ENCODE peak calls at places on chromosome 19, in seven cellular contexts. W is keratinocyte, Q is OCI-LY7, V is pancreas, I is tibial artery, M is DND-41, P is brain microvascular endothelial cell. X is an unnamed sample.

GRCh38 chr19:38977445-38978314 is 2.1 kb upstream of the FBXO17 start:
- DNase-seq in Q (no peak), M (no peak), I (no peak), V (no peak), W (no peak), P (no peak), X (no peak)

GRCh38 chr19:50998061-50998460 is 3.3 kb downstream of the KLK8 start:
- DNase-seq in W (no peak), M (no peak), Q (no peak), V (no peak), P (no peak), I (no peak), X (no peak)

GRCh38 chr19:12656899-12657571 is 9.5 kb downstream of the MAN2B1 start:
- DNase-seq in P (no peak), I (no peak), W (no peak), V (peak; percentile 58), Q (peak; percentile 36), M (peak; percentile 43), X (no peak)

GRCh38 chr19:4679416-4679815 is 9.3 kb upstream of the MYDGF start:
- DNase-seq in P (no peak), I (no peak), V (no peak), M (no peak), Q (no peak), W (no peak), X (no peak)

GRCh38 chr19:10419646-10420443 is 493 bp upstream of the PDE4A start:
- DNase-seq in V (no peak), Q (peak; percentile 97), W (no peak), I (no peak), M (peak; percentile 60), P (peak; percentile 91), X (no peak)

GRCh38 chr19:13784731-13785452 is 10.4 kb upstream of the ZSWIM4 start:
- DNase-seq in Q (peak; percentile 60), P (peak; percentile 40), V (peak; percentile 87), I (peak; percentile 72), W (no peak), M (peak; percentile 76), X (peak; percentile 55)

GRCh38 chr19:47049307-47049700 is 880 bp upstream of the TMEM160 start:
- DNase-seq in P (peak; percentile 11), V (no peak), Q (no peak), M (no peak), W (no peak), I (no peak), X (no peak)

GRCh38 chr19:41995959-41996797 is 2.1 kb upstream of the ATP1A3 start:
- DNase-seq in I (no peak), V (no peak), W (no peak), P (no peak), M (peak; percentile 26), Q (peak; percentile 42), X (no peak)

GRCh38 chr19:4575267-4575793 is 15.8 kb upstream of the SEMA6B start:
- DNase-seq in V (no peak), M (no peak), P (peak; percentile 95), W (peak; percentile 83), Q (no peak), I (peak; percentile 28), X (peak; percentile 92)

GRCh38 chr19:49691243-49692101 is 556 bp downstream of the CPT1C start:
- DNase-seq in W (no peak), V (peak; percentile 56), Q (no peak), M (no peak), I (peak; percentile 57), P (peak; percentile 61), X (no peak)

GRCh38 chr19:55247621-55248099 is 11.2 kb downstream of the PPP6R1 start:
- DNase-seq in M (no peak), P (peak; percentile 32), Q (no peak), V (no peak), W (no peak), I (no peak), X (peak; percentile 76)

GRCh38 chr19:36140289-36141038 is 598 bp downstream of the CAPNS1 start:
- DNase-seq in W (no peak), M (peak; percentile 74), V (peak; percentile 61), I (peak; percentile 41), P (peak; percentile 62), Q (peak; percentile 82), X (peak; percentile 63)

GRCh38 chr19:39054091-39054470 is 21.7 kb upstream of the FBXO27 start:
- DNase-seq in M (no peak), W (no peak), Q (no peak), V (no peak), I (no peak), P (no peak), X (no peak)

GRCh38 chr19:32404213-32404938 is 1.2 kb upstream of the DPY19L3 start:
- DNase-seq in V (peak; percentile 22), M (peak; percentile 10), I (no peak), W (no peak), Q (no peak), P (no peak), X (no peak)

GRCh38 chr19:53068834-53069233 is 24.3 kb downstream of the ERVV-2 start:
- DNase-seq in P (no peak), I (no peak), Q (no peak), V (no peak), M (no peak), W (no peak), X (no peak)

GRCh38 chr19:341386-342127 is 3.0 kb downstream of the MIER2 start:
- DNase-seq in I (no peak), Q (no peak), P (no peak), M (no peak), V (no peak), W (no peak), X (no peak)

GRCh38 chr19:58554494-58555368 is at the start of gene CHMP2A:
- DNase-seq in P (peak; percentile 94), M (peak; percentile 98), W (no peak), V (peak; percentile 98), I (peak; percentile 98), Q (peak; percentile 96), X (peak; percentile 97)

GRCh38 chr19:33029746-33030303 is 34.9 kb downstream of the RHPN2 start:
- DNase-seq in I (no peak), W (no peak), V (no peak), M (no peak), P (no peak), Q (no peak), X (no peak)

GRCh38 chr19:2537544-2537943 is 61.6 kb downstream of the GADD45B start:
- DNase-seq in Q (no peak), W (no peak), I (no peak), M (peak; percentile 59), V (no peak), P (no peak), X (no peak)

GRCh38 chr19:31905980-31906948 is 439.1 kb upstream of the ZNF507 start:
- DNase-seq in W (no peak), M (no peak), I (no peak), Q (no peak), V (no peak), P (no peak), X (no peak)

GRCh38 chr19:44822670-44823372 is 13.9 kb downstream of the BCAM start:
- DNase-seq in W (no peak), Q (no peak), I (no peak), V (no peak), M (no peak), P (no peak), X (no peak)

GRCh38 chr19:2775556-2776430 is 7.3 kb downstream of the SGTA start:
- DNase-seq in P (peak; percentile 39), Q (no peak), V (no peak), W (no peak), M (peak; percentile 41), I (peak; percentile 42), X (no peak)

GRCh38 chr19:12759686-12760085 is 8.1 kb downstream of the BEST2 start:
- DNase-seq in V (no peak), I (no peak), Q (no peak), W (no peak), M (no peak), P (no peak), X (no peak)

GRCh38 chr19:1401138-1401888 is at the start of gene GAMT:
- DNase-seq in M (peak; percentile 76), Q (peak; percentile 62), V (peak; percentile 72), I (no peak), P (no peak), W (no peak), X (no peak)

GRCh38 chr19:47507031-47507430 is 7.8 kb downstream of the NAPA start:
- DNase-seq in V (peak; percentile 71), Q (no peak), I (no peak), M (no peak), P (no peak), W (no peak), X (no peak)

GRCh38 chr19:39297931-39298634 is 1.9 kb downstream of the IFNL1 start:
- DNase-seq in V (no peak), Q (no peak), W (no peak), M (peak; percentile 37), I (no peak), P (no peak), X (no peak)

GRCh38 chr19:19403373-19403901 is 2.0 kb upstream of the GATAD2A start:
- DNase-seq in V (no peak), Q (no peak), P (peak; percentile 11), I (no peak), M (no peak), W (no peak), X (peak; percentile 47)
- H3K27ac ChIP-seq in V (peak overlapping the region; percentile 47), Q (no peak overlapping the region), P (no peak overlapping the region), I (peak overlapping the region; percentile 53), M (no peak overlapping the region), W (peak overlapping the region; percentile 65), X (peak overlapping the region; percentile 89)

GRCh38 chr19:48556163-48556562 is 4.2 kb downstream of the SULT2B1 start:
- DNase-seq in P (peak; percentile 41), W (no peak), V (no peak), I (no peak), M (no peak), Q (no peak), X (peak; percentile 79)

GRCh38 chr19:48554385-48555091 is 2.6 kb downstream of the SULT2B1 start:
- DNase-seq in W (no peak), M (no peak), P (no peak), Q (no peak), I (no peak), V (no peak), X (peak; percentile 60)

GRCh38 chr19:48552406-48553322 is 692 bp downstream of the SULT2B1 start:
- DNase-seq in I (no peak), V (no peak), P (no peak), M (no peak), Q (no peak), W (no peak), X (no peak)

GRCh38 chr19:48551437-48552302 is at the start of gene SULT2B1:
- DNase-seq in Q (no peak), P (no peak), I (no peak), W (no peak), M (no peak), V (peak; percentile 86), X (peak; percentile 63)

GRCh38 chr19:48553676-48554384 is 1.9 kb downstream of the SULT2B1 start:
- DNase-seq in W (no peak), V (no peak), I (peak; percentile 27), Q (no peak), P (peak; percentile 45), M (no peak), X (peak; percentile 44)
- H3K27ac ChIP-seq in W (no peak overlapping the region), V (peak overlapping the region; percentile 44), I (no peak overlapping the region), Q (no peak overlapping the region), P (no peak overlapping the region), M (no peak overlapping the region), X (peak overlapping the region; percentile 62)

GRCh38 chr19:7970716-7971448 is 27.4 kb upstream of the TIMM44 start:
- DNase-seq in W (no peak), V (no peak), P (peak; percentile 20), Q (peak; percentile 45), I (no peak), M (peak; percentile 45), X (peak; percentile 44)
- H3K27ac ChIP-seq in W (no peak overlapping the region), V (no peak overlapping the region), P (no peak overlapping the region), Q (no peak overlapping the region), I (no peak overlapping the region), M (no peak overlapping the region), X (peak overlapping the region; percentile 56)

GRCh38 chr19:6738726-6739389 is 622 bp upstream of the TRIP10 start:
- DNase-seq in Q (peak; percentile 30), W (no peak), I (peak; percentile 57), P (no peak), M (no peak), V (peak; percentile 69), X (no peak)
- H3K27ac ChIP-seq in Q (peak overlapping the region; percentile 74), W (peak overlapping the region; percentile 86), I (peak overlapping the region; percentile 93), P (peak overlapping the region; percentile 21), M (peak overlapping the region; percentile 87), V (peak overlapping the region; percentile 91), X (peak overlapping the region; percentile 98)

X was measured in RWPE1.